ENCODE peak calls at places on chromosome 5, in five cellular contexts. O is tibial nerve; A is osteoblast; Q is adrenal gland; Y is CD4-positive, alpha-beta memory T cell. G is an unnamed sample. For H3K4me1 and H3K9me3, the result is how much of the 10 kb centered on the place peaks cover.

GRCh38 chr5:76714771-76715483 is 999 bp upstream of the F2R start:
- DNase-seq in O (no peak), A (peak), Q (no peak), Y (peak), G (peak)

GRCh38 chr5:65326912-65327311 is 154.8 kb downstream of the ADAMTS6 start:
- DNase-seq in O (no peak), A (no peak), Q (no peak), Y (no peak), G (no peak)

GRCh38 chr5:36066540-36067210 is at the start of gene UGT3A2:
- DNase-seq in O (no peak), A (no peak), Q (no peak), Y (no peak), G (no peak)

GRCh38 chr5:13217636-13218035 is 726.9 kb downstream of the DNAH5 start:
- DNase-seq in O (no peak), A (no peak), Q (no peak), Y (no peak), G (no peak)

GRCh38 chr5:40615586-40616193 is 64.0 kb upstream of the PTGER4 start:
- DNase-seq in O (no peak), A (peak), Q (no peak), Y (no peak), G (peak)

GRCh38 chr5:160899735-160900134 is 47.7 kb upstream of the ATP10B start:
- DNase-seq in O (no peak), A (no peak), Q (no peak), Y (no peak), G (no peak)

GRCh38 chr5:38940230-38940858 is 94.5 kb downstream of the OSMR start:
- DNase-seq in O (no peak), A (no peak), Q (no peak), Y (no peak), G (no peak)

GRCh38 chr5:55816342-55816741 is 34.8 kb upstream of the IL31RA start:
- DNase-seq in O (no peak), A (peak), Q (no peak), Y (no peak), G (no peak)

GRCh38 chr5:43140286-43140685 is 19.6 kb downstream of the ZNF131 start:
- DNase-seq in O (no peak), A (peak), Q (no peak), Y (no peak), G (no peak)

GRCh38 chr5:40688127-40688756 is 8.5 kb downstream of the PTGER4 start:
- DNase-seq in O (peak), A (peak), Q (peak), Y (peak), G (peak)

GRCh38 chr5:9524941-9525340 is 20.9 kb downstream of the SEMA5A start:
- DNase-seq in O (no peak), A (no peak), Q (no peak), Y (no peak), G (no peak)

GRCh38 chr5:67677422-67677970 is 480.9 kb upstream of the CD180 start:
- DNase-seq in O (no peak), A (no peak), Q (no peak), Y (no peak), G (no peak)

GRCh38 chr5:167358868-167359492 is 932.5 kb upstream of the WWC1 start:
- DNase-seq in O (no peak), A (no peak), Q (no peak), Y (no peak), G (no peak)

GRCh38 chr5:132215329-132215728 is 12.3 kb downstream of the P4HA2 start:
- DNase-seq in O (peak), A (peak), Q (peak), Y (no peak), G (no peak)

GRCh38 chr5:3827624-3828023 is 232.0 kb downstream of the IRX1 start:
- DNase-seq in O (no peak), A (no peak), Q (no peak), Y (no peak), G (no peak)

GRCh38 chr5:53003144-53003543 is 14.0 kb downstream of the ITGA2 start:
- DNase-seq in O (no peak), A (no peak), Q (no peak), Y (no peak), G (no peak)

GRCh38 chr5:661891-662750 is 31.0 kb downstream of the TPPP start:
- DNase-seq in O (no peak), A (no peak), Q (no peak), Y (no peak), G (no peak)

GRCh38 chr5:74201334-74202081 is 439.0 kb downstream of the ENC1 start:
- DNase-seq in O (peak), A (peak), Q (peak), Y (no peak), G (no peak)

GRCh38 chr5:170639221-170639925 is 135.6 kb downstream of the KCNIP1 start:
- DNase-seq in O (no peak), A (peak), Q (no peak), Y (no peak), G (no peak)

GRCh38 chr5:13704401-13704800 is 240.1 kb downstream of the DNAH5 start:
- DNase-seq in O (no peak), A (no peak), Q (no peak), Y (no peak), G (no peak)

GRCh38 chr5:10400834-10401233 is 40.8 kb upstream of the ROPN1L start:
- DNase-seq in O (peak), A (no peak), Q (no peak), Y (no peak), G (no peak)

GRCh38 chr5:161286066-161286655 is 260.4 kb downstream of the GABRB2 start:
- DNase-seq in O (no peak), A (no peak), Q (no peak), Y (no peak), G (no peak)

GRCh38 chr5:44983006-44983405 is 174.3 kb downstream of the MRPS30 start:
- DNase-seq in O (no peak), A (no peak), Q (no peak), Y (no peak), G (no peak)

GRCh38 chr5:170882345-170882744 is 20.5 kb downstream of the RANBP17 start:
- DNase-seq in O (no peak), A (no peak), Q (no peak), Y (no peak), G (no peak)

GRCh38 chr5:62144395-62145022 is 161.5 kb upstream of the KIF2A start:
- DNase-seq in O (no peak), A (no peak), Q (no peak), Y (no peak), G (no peak)

GRCh38 chr5:157740211-157740610 is 3.3 kb upstream of the LSM11 start:
- DNase-seq in O (no peak), A (peak), Q (no peak), Y (peak), G (no peak)

GRCh38 chr5:162268694-162269481 is 201.3 kb downstream of the GABRG2 start:
- DNase-seq in O (no peak), A (no peak), Q (no peak), Y (no peak), G (no peak)

GRCh38 chr5:166845044-166845443 is 1446.4 kb upstream of the WWC1 start:
- DNase-seq in O (peak), A (no peak), Q (peak), Y (no peak), G (no peak)

DNA sequence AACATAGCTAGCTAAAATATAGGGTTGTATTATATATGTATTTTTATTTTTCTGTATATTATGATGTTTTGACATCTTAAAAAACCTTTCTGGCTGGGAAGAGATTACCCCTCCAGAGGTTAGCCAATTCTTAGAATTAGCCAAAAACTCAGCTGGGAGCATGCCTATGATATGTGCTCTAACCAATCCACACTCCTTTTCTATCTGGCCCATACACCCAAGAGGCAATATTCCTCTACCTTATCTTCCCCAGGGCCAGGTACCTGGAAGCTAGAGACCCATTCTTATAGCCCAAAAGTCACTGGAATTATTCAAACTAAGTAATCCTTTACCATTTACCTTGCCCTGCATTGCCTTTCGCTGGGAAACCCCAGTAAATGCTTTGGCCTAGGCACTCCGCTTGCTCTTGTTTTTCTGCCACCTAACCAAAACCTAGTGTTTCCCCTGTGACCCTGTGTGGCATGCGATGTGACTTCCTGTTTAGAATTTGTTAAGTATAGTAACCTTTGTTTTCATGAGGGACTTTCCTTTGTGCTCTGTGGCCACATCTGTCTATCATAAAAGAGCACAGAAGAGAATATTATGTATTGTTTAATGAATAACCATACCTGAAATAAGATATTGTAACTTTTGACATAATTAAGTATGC is 37.4 kb downstream of the CSNK1G3 start:
- DNase-seq in O (no peak), A (no peak), Q (no peak), Y (peak), G (peak)
- H3K4me1 ChIP-seq in O (under half), A (under half), Q (under half), Y (under half), G (under half)

DNA sequence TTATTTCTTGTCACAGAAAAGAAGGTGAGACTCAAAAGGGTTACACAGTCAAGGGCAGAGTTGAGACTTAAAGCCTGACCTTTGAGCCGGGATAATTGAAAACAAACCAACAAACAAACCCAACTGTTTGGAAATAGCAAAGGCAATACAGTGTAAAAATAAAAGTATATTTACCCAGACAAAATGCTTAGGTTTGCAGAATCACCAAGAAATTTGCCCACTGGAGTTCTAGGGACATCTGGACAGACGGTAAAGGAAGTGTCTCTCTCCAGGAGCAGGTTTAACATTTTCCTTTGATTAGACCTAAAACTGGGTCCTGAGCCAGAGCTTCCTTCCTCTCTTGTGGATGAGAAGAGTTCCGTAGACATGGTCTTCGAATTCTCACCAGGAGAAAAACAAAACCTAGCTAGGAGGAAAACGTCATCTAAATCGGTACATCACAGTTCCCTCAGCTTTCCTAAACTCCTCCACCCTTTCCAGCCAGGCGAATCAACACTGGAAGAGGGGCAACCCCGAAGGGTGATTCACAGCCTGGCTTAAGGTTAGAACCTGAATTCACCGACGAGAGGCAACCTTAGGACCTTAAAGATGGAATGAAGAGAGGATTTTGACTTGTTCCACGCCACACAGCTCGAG is 673 bp downstream of the CDC25C start:
- DNase-seq in O (no peak), A (peak), Q (no peak), Y (no peak), G (no peak)
- H3K27ac ChIP-seq in O (no peak), A (peak), Q (no peak), Y (peak), G (peak)

GRCh38 chr5:141319699-141320098 is 885 bp downstream of the TAF7 start:
- DNase-seq in O (no peak), A (no peak), Q (no peak), Y (no peak), G (no peak)
- H3K9me3 ChIP-seq in O (under half), A (under half), Q (under half), Y (under half), G (half or more)

GRCh38 chr5:173616577-173617118 is at the start of gene BOD1:
- DNase-seq in O (peak), A (peak), Q (peak), Y (peak), G (peak)
- H3K4me1 ChIP-seq in O (under half), A (under half), Q (under half), Y (under half), G (under half)

DNA sequence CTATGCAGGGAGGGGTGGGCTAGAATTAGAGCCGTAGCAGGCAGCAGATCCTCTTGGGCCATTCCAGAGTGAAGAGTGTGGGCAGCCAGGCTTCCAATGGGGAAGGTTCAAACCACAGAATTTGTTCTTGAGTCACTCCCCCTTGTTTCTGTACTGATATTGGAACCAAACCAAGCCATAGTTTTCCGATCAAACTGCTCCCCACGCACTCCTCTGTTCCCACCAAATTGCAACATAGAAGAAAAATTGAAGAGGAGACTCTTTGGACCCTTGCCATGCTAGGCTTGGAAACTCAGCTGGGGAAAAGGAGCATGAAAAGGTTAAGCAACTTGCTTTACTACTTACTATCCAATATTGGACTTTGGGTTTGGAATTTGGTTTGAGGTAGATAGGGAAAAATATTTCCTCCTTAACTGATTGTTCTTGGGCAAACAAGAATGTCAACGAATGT is 165.8 kb upstream of the NR3C1 start:
- DNase-seq in O (peak), A (no peak), Q (no peak), Y (no peak), G (no peak)
- H3K27ac ChIP-seq in O (peak), A (peak), Q (no peak), Y (no peak), G (no peak)

GRCh38 chr5:141258948-141259347 is 13.8 kb downstream of the PCDHB15 start:
- DNase-seq in O (no peak), A (no peak), Q (no peak), Y (no peak), G (no peak)

GRCh38 chr5:141261238-141261546 is 16.0 kb downstream of the PCDHB15 start:
- DNase-seq in O (no peak), A (no peak), Q (no peak), Y (no peak), G (no peak)

GRCh38 chr5:141260458-141261237 is 15.5 kb downstream of the PCDHB15 start:
- DNase-seq in O (no peak), A (no peak), Q (no peak), Y (no peak), G (no peak)

GRCh38 chr5:141258464-141258863 is 13.3 kb downstream of the PCDHB15 start:
- DNase-seq in O (no peak), A (no peak), Q (no peak), Y (no peak), G (no peak)
- H3K9me3 ChIP-seq in O (under half), A (under half), Q (under half), Y (under half), G (under half)

GRCh38 chr5:122788996-122789395 is 14.1 kb downstream of the SNX2 start:
- DNase-seq in O (no peak), A (no peak), Q (no peak), Y (no peak), G (no peak)
- H3K4me1 ChIP-seq in O (under half), A (under half), Q (under half), Y (under half), G (under half)

GRCh38 chr5:88826959-88827585 is 55.9 kb downstream of the MEF2C start:
- DNase-seq in O (peak), A (peak), Q (peak), Y (no peak), G (no peak)

GRCh38 chr5:88825782-88826110 is 57.2 kb downstream of the MEF2C start:
- DNase-seq in O (no peak), A (no peak), Q (peak), Y (no peak), G (no peak)

GRCh38 chr5:88824141-88824540 is 58.8 kb downstream of the MEF2C start:
- DNase-seq in O (no peak), A (no peak), Q (no peak), Y (no peak), G (no peak)

GRCh38 chr5:88823201-88823600 is 59.8 kb downstream of the MEF2C start:
- DNase-seq in O (no peak), A (no peak), Q (no peak), Y (no peak), G (no peak)

GRCh38 chr5:88824892-88825781 is 57.8 kb downstream of the MEF2C start:
- DNase-seq in O (no peak), A (no peak), Q (peak), Y (no peak), G (no peak)
- H3K27ac ChIP-seq in O (peak), A (peak), Q (peak), Y (no peak), G (no peak)